ENCODE peak calls at places on chromosomes 7 and 10, in six cellular contexts. W, O, N, C, D and E are unnamed samples.

GRCh38 chr10:5165738-5166137 is 19.2 kb downstream of the AKR1C8 start:
- DNase-seq in W (no peak), O (no peak), N (peak; percentile 64), C (no peak), D (peak; percentile 24), E (no peak)

GRCh38 chr10:70657036-70657435 is 15.3 kb upstream of the ADAMTS14 start:
- DNase-seq in W (peak; percentile 1), O (no peak), N (no peak), C (no peak), D (peak; percentile 3), E (no peak)

GRCh38 chr10:19556666-19557065 is 259.6 kb upstream of the PLXDC2 start:
- DNase-seq in W (no peak), O (no peak), N (no peak), C (no peak), D (no peak), E (no peak)

GRCh38 chr10:101062231-101063161 is 707 bp downstream of the KAZALD1 start:
- DNase-seq in W (peak; percentile 76), O (peak; percentile 89), N (peak; percentile 75), C (peak; percentile 43), D (peak; percentile 70), E (no peak)

GRCh38 chr10:93993782-93994668 is at the start of gene PLCE1:
- DNase-seq in W (peak; percentile 70), O (peak; percentile 89), N (peak; percentile 46), C (no peak), D (peak; percentile 68), E (no peak)

GRCh38 chr10:89414146-89414878 is at the start of gene IFIT5:
- DNase-seq in W (peak; percentile 67), O (peak; percentile 85), N (peak; percentile 71), C (peak; percentile 82), D (peak; percentile 44), E (no peak)

GRCh38 chr10:130233426-130233825 is 97.2 kb downstream of the GLRX3 start:
- DNase-seq in W (peak; percentile 17), O (no peak), N (no peak), C (no peak), D (no peak), E (no peak)

GRCh38 chr7:105219771-105220160 is 169.0 kb downstream of the SRPK2 start:
- DNase-seq in W (no peak), O (no peak), N (peak; percentile 48), C (no peak), D (no peak), E (peak; percentile 90)

GRCh38 chr7:114787556-114787955 is 134.3 kb upstream of the MDFIC start:
- DNase-seq in W (no peak), O (no peak), N (no peak), C (no peak), D (no peak), E (no peak)

GRCh38 chr7:96823274-96823673 is 113.6 kb upstream of the SEM1 start:
- DNase-seq in W (no peak), O (no peak), N (no peak), C (no peak), D (no peak), E (peak; percentile 51)

GRCh38 chr7:149180713-149181112 is 14.6 kb upstream of the ZNF282 start:
- DNase-seq in W (no peak), O (no peak), N (no peak), C (no peak), D (no peak), E (no peak)

GRCh38 chr10:19417740-19418139 is 369.1 kb downstream of the MALRD1 start:
- DNase-seq in W (no peak), O (no peak), N (no peak), C (no peak), D (no peak), E (no peak)

GRCh38 chr7:322708-323111 is 32.7 kb downstream of the FOXL3 start:
- DNase-seq in W (no peak), O (no peak), N (no peak), C (no peak), D (no peak), E (no peak)

GRCh38 chr7:129968592-129969383 is 16.0 kb upstream of the UBE2H start:
- DNase-seq in W (no peak), O (no peak), N (no peak), C (no peak), D (no peak), E (no peak)

GRCh38 chr7:37732253-37732652 is 48.7 kb downstream of the GPR141 start:
- DNase-seq in W (no peak), O (peak; percentile 66), N (peak; percentile 48), C (no peak), D (peak; percentile 30), E (peak; percentile 43)

GRCh38 chr7:128035712-128036111 is 4.5 kb upstream of the LRRC4 start:
- DNase-seq in W (no peak), O (no peak), N (peak; percentile 19), C (no peak), D (peak; percentile 51), E (no peak)

GRCh38 chr10:71868192-71868697 is 17.2 kb upstream of the PSAP start:
- DNase-seq in W (no peak), O (peak; percentile 48), N (peak; percentile 80), C (no peak), D (peak; percentile 63), E (peak; percentile 55)

GRCh38 chr7:99791021-99791420 is 7.0 kb upstream of the CYP3A4 start:
- DNase-seq in W (no peak), O (no peak), N (no peak), C (no peak), D (no peak), E (peak; percentile 36)

GRCh38 chr7:151844080-151844827 is 32.7 kb downstream of the PRKAG2 start:
- DNase-seq in W (no peak), O (peak; percentile 55), N (peak; percentile 90), C (no peak), D (no peak), E (peak; percentile 8)
- H3K27ac ChIP-seq in W (peak overlapping the region; percentile 66), O (peak overlapping the region; percentile 82), N (peak overlapping the region; percentile 75), C (no peak overlapping the region), D (no peak overlapping the region), E (no peak overlapping the region)

DNA sequence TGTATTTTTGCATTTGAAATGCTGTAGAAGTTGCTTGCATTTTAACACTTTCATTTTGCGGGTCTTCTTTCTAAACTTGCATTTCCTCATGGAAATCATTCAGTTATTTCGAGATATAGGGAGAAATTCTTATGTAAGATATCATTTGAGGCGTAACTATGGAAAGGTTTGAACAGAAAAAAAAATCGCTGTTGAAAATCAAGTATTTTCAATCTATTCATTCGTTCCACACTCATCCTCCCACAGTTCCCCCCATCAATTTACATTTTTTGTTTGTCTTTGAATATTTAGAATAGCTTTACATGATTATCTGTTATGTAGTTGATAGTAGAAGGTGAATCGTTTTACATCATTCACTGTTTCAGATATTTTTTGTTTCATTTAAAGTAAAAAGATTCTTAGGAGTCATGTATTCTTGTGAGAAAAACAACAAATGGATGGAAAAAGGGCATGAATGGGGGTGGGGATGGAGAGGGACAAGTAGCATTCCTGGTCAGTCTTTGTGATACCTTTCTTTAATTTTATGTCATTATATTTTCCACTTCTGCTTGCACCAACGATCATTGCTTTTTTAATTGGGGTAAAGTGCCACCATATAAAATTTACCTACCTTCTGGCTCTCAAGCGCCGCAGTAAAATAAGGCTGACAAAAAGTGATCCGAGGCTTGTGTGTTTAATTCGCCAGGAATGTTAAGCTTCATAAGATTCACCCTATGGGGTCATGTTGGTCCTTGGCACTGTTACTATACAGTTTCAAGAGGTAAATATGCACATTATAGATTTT is 3.2 kb upstream of the SKIDA1 start:
- DNase-seq in W (no peak), O (no peak), N (peak; percentile 70), C (no peak), D (no peak), E (no peak)
- H3K27ac ChIP-seq in W (peak overlapping the region; percentile 97), O (peak overlapping the region; percentile 95), N (peak overlapping the region; percentile 99), C (no peak overlapping the region), D (peak overlapping the region; percentile 92), E (peak overlapping the region; percentile 91)

DNA sequence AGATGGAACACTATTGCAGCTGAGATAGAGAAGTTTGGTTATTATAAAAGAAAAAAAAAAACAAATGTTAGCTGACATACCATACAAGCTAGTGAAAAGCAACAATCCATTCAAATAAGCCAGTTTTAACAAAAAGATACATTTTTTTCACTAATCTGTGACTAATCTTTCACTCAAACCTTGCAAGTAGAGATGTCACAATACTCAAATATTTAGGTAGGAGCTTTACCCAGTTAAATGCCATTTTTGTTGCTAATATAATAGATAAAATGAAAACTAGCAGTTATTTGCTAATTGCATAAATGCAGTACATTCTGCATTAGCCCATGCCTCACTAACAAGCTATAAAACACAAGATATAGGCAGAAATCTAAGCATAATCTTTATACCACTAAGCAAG is 123.6 kb downstream of the BTAF1 start:
- DNase-seq in W (no peak), O (no peak), N (no peak), C (no peak), D (no peak), E (no peak)
- H3K27ac ChIP-seq in W (no peak overlapping the region), O (no peak overlapping the region), N (no peak overlapping the region), C (no peak overlapping the region), D (no peak overlapping the region), E (no peak overlapping the region)

GRCh38 chr10:133270204-133270603 is 6.5 kb downstream of the ADAM8 start:
- DNase-seq in W (no peak), O (no peak), N (no peak), C (no peak), D (no peak), E (no peak)

GRCh38 chr10:133267293-133267692 is 9.4 kb downstream of the ADAM8 start:
- DNase-seq in W (no peak), O (no peak), N (no peak), C (no peak), D (peak; percentile 53), E (no peak)

GRCh38 chr10:133267829-133268228 is 8.8 kb downstream of the ADAM8 start:
- DNase-seq in W (no peak), O (no peak), N (no peak), C (no peak), D (peak; percentile 31), E (no peak)

GRCh38 chr10:133269367-133269766 is 7.3 kb downstream of the ADAM8 start:
- DNase-seq in W (no peak), O (no peak), N (no peak), C (no peak), D (no peak), E (no peak)

DNA sequence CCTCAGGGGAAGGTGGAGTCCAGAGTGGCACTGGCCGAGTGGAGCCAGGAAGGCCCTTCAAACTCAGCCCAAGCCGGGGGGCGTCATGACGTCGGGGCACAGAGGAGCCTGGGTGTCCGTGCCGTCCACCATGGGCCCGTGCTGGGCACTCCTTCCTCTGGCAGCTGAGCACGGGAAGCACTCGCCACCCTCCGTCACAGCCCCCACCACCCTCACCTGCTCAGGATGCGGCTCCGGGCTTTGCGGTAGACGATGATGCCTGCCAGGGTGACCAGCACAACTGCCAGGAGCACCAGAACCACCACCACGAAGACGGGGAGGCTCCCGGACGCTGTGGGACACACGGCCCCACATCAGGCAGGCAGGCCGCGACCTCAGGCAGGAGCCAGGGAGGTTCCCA is 8.1 kb downstream of the ADAM8 start:
- DNase-seq in W (no peak), O (no peak), N (no peak), C (no peak), D (no peak), E (no peak)
- H3K27ac ChIP-seq in W (no peak overlapping the region), O (no peak overlapping the region), N (no peak overlapping the region), C (no peak overlapping the region), D (no peak overlapping the region), E (no peak overlapping the region)